ENCODE peak calls at places on chromosomes 4 and X, in eight cellular contexts. X, M, I, T, O, F, R and Y are unnamed samples. For H3K9me3, the result is how much of the 10 kb centered on the place peaks cover.

GRCh38 chr4:14667624-14668295 is 334.5 kb upstream of the CPEB2 start:
- DNase-seq in X (peak), M (no peak), I (peak), T (no peak), O (no peak), F (peak), R (no peak), Y (peak)

GRCh38 chrX:15207384-15207783 is 62.5 kb downstream of the ASB9 start:
- DNase-seq in X (no peak), M (no peak), I (no peak), T (no peak), O (no peak), F (no peak), R (no peak), Y (no peak)

GRCh38 chrX:125826774-125827451 is 339.2 kb downstream of the DCAF12L2 start:
- DNase-seq in X (no peak), M (peak), I (no peak), T (no peak), O (no peak), F (no peak), R (no peak), Y (peak)

GRCh38 chrX:38664285-38664684 is 102.9 kb downstream of the TSPAN7 start:
- DNase-seq in X (peak), M (peak), I (peak), T (no peak), O (peak), F (peak), R (no peak), Y (peak)

GRCh38 chr4:104743141-104743748 is 248.6 kb upstream of the CXXC4 start:
- DNase-seq in X (no peak), M (no peak), I (no peak), T (no peak), O (no peak), F (no peak), R (no peak), Y (no peak)

GRCh38 chrX:85906399-85906798 is 141.0 kb downstream of the CHM start:
- DNase-seq in X (no peak), M (no peak), I (no peak), T (no peak), O (no peak), F (no peak), R (no peak), Y (no peak)

GRCh38 chr4:113646456-113646809 is 115.1 kb downstream of the CAMK2D start:
- DNase-seq in X (peak), M (peak), I (no peak), T (no peak), O (peak), F (peak), R (no peak), Y (peak)

GRCh38 chrX:115650916-115651315 is 89.9 kb downstream of the PLS3 start:
- DNase-seq in X (peak), M (peak), I (peak), T (peak), O (peak), F (peak), R (peak), Y (peak)

GRCh38 chr4:100591156-100591876 is 73.5 kb upstream of the EMCN start:
- DNase-seq in X (no peak), M (no peak), I (peak), T (peak), O (no peak), F (no peak), R (peak), Y (no peak)

GRCh38 chrX:40202456-40202855 is 104.7 kb upstream of the BCOR start:
- DNase-seq in X (no peak), M (no peak), I (no peak), T (no peak), O (no peak), F (no peak), R (no peak), Y (no peak)

GRCh38 chr4:2793920-2794706 is 1.2 kb downstream of the SH3BP2 start:
- DNase-seq in X (peak), M (peak), I (no peak), T (no peak), O (peak), F (no peak), R (peak), Y (no peak)

GRCh38 chr4:150007512-150007911 is 70.7 kb upstream of the DCLK2 start:
- DNase-seq in X (peak), M (no peak), I (no peak), T (no peak), O (no peak), F (peak), R (no peak), Y (no peak)

GRCh38 chr4:157217708-157218107 is 2.8 kb upstream of the GRIA2 start:
- DNase-seq in X (peak), M (no peak), I (no peak), T (no peak), O (peak), F (peak), R (no peak), Y (peak)

GRCh38 chr4:142846105-142846728 is at the start of gene INPP4B:
- DNase-seq in X (peak), M (peak), I (peak), T (no peak), O (peak), F (peak), R (peak), Y (peak)

GRCh38 chrX:132820675-132821074 is 137.8 kb downstream of the HS6ST2 start:
- DNase-seq in X (no peak), M (no peak), I (no peak), T (no peak), O (no peak), F (no peak), R (no peak), Y (no peak)

GRCh38 chr4:153438916-153439756 is 27.0 kb upstream of the TMEM131L start:
- DNase-seq in X (no peak), M (no peak), I (no peak), T (no peak), O (no peak), F (no peak), R (no peak), Y (no peak)

GRCh38 chrX:8864151-8864550 is 63.0 kb upstream of the FAM9A start:
- DNase-seq in X (no peak), M (no peak), I (no peak), T (no peak), O (peak), F (no peak), R (no peak), Y (no peak)

GRCh38 chr4:77771566-77771965 is 47.6 kb downstream of the CNOT6L start:
- DNase-seq in X (no peak), M (no peak), I (no peak), T (no peak), O (no peak), F (no peak), R (no peak), Y (no peak)

GRCh38 chr4:173013232-173013932 is 155.2 kb upstream of the GALNT7 start:
- DNase-seq in X (peak), M (peak), I (peak), T (peak), O (peak), F (peak), R (peak), Y (peak)

GRCh38 chrX:71650333-71650969 is 16.9 kb upstream of the LOC101059915 start:
- DNase-seq in X (peak), M (no peak), I (peak), T (no peak), O (no peak), F (no peak), R (no peak), Y (no peak)

GRCh38 chr4:28225689-28226353 is 1365.2 kb downstream of the STIM2 start:
- DNase-seq in X (no peak), M (no peak), I (no peak), T (no peak), O (no peak), F (no peak), R (no peak), Y (peak)

GRCh38 chr4:153789741-153790651 is 1.1 kb upstream of the SFRP2 start:
- DNase-seq in X (no peak), M (peak), I (no peak), T (no peak), O (peak), F (no peak), R (no peak), Y (no peak)

GRCh38 chr4:2258091-2259035 is 3.5 kb downstream of the MXD4 start:
- DNase-seq in X (no peak), M (peak), I (peak), T (no peak), O (no peak), F (no peak), R (peak), Y (no peak)

GRCh38 chr4:88356771-88357170 is 21.9 kb upstream of the HERC6 start:
- DNase-seq in X (no peak), M (no peak), I (no peak), T (no peak), O (no peak), F (no peak), R (no peak), Y (no peak)

GRCh38 chr4:36187723-36188333 is 56.5 kb downstream of the ARAP2 start:
- DNase-seq in X (peak), M (peak), I (no peak), T (no peak), O (peak), F (peak), R (no peak), Y (peak)

GRCh38 chrX:17986440-17986839 is 125.3 kb upstream of the RAI2 start:
- DNase-seq in X (no peak), M (no peak), I (no peak), T (no peak), O (no peak), F (no peak), R (no peak), Y (no peak)
- H3K9me3 ChIP-seq in X (under half), M (under half), I (under half), T (under half), O (under half), F (under half), R (under half), Y (under half)

DNA sequence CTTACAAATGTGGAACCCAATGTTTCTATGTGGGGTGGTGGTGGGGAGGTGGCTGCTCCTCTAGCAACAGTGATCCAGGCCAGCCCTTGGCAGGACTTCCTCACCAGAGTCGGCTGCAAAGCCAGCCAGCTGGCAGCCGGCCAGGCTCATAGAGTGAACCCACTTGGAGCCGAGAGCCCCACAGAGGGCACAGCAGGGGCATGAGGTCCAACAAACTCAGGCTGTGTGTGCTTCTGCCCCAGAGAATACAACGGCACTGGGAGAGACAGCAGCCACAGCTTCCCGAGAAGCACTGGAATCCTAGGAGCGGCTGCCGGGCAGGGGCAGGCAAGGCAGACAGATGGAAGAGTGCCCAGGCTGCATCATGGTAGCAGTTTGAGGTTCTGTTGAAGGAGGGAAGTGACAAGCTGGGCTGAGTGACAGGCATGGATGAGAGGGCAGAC is 23.5 kb upstream of the SOWAHD start:
- DNase-seq in X (no peak), M (no peak), I (peak), T (peak), O (no peak), F (no peak), R (no peak), Y (peak)
- H3K27ac ChIP-seq in X (no peak), M (no peak), I (no peak), T (no peak), O (no peak), F (no peak), R (no peak), Y (no peak)

DNA sequence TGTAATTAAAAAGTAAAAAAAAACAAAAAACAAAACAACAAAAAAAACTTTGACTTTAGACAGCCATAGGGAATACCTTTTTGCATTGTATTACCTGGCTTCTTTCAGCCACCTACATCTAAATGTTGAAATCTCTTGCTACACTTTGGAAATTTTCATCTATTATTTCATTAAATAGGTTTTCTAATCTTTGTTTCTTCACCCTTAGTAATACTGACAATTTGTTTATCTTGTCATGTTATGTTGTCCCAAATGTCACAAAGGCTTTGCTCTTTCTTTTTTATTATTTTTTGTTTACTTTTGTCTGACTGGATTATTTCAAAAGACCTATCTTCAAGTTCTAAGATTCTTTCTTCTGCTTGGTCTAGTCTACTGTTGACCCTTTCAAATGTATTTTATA is 7.5 kb downstream of the PF4 start:
- DNase-seq in X (no peak), M (no peak), I (no peak), T (no peak), O (no peak), F (no peak), R (no peak), Y (no peak)
- H3K9me3 ChIP-seq in X (under half), M (under half), I (under half), T (under half), O (under half), F (under half), R (under half), Y (under half)

GRCh38 chr4:139815646-139816601 is 150.3 kb downstream of the MGST2 start:
- DNase-seq in X (peak), M (peak), I (peak), T (no peak), O (peak), F (peak), R (peak), Y (peak)
- H3K27ac ChIP-seq in X (no peak), M (peak), I (peak), T (peak), O (peak), F (peak), R (peak), Y (no peak)

DNA sequence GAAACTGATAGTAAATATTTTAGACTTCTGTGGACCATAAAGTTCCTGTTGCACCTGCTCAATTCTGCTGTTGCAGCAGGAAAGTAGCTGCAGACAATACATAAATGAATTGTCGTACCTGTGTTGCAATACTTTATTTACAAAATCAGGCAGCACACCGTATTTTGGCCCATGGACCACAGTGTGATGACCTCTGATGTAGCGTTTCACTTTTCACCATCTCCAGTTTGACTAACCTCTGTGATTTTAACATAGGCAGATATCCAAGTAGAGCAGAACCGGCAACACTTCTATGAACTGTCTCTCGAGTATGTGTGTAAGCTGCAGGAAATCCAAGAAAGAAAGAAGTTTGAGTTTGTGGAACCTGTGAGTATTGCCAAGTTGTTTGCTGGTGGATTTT is 132.7 kb downstream of the ARHGAP10 start:
- DNase-seq in X (no peak), M (no peak), I (no peak), T (no peak), O (no peak), F (no peak), R (no peak), Y (no peak)
- H3K9me3 ChIP-seq in X (under half), M (under half), I (under half), T (under half), O (under half), F (under half), R (under half), Y (under half)

GRCh38 chr4:176919631-176920030 is 126.9 kb upstream of the VEGFC start:
- DNase-seq in X (no peak), M (no peak), I (no peak), T (no peak), O (no peak), F (no peak), R (no peak), Y (no peak)
- H3K27ac ChIP-seq in X (no peak), M (no peak), I (no peak), T (no peak), O (no peak), F (no peak), R (no peak), Y (no peak)

GRCh38 chr4:373062-373839 is 35.6 kb downstream of the ZNF141 start:
- DNase-seq in X (no peak), M (no peak), I (no peak), T (no peak), O (no peak), F (no peak), R (no peak), Y (no peak)
- H3K9me3 ChIP-seq in X (half or more), M (half or more), I (under half), T (under half), O (half or more), F (under half), R (under half), Y (half or more)

GRCh38 chr4:184805462-184806245 is 20.1 kb downstream of the ACSL1 start:
- DNase-seq in X (no peak), M (peak), I (no peak), T (peak), O (no peak), F (no peak), R (no peak), Y (no peak)

GRCh38 chr4:184804621-184805020 is 21.1 kb downstream of the ACSL1 start:
- DNase-seq in X (no peak), M (no peak), I (no peak), T (no peak), O (no peak), F (no peak), R (no peak), Y (no peak)

GRCh38 chr4:184807261-184807660 is 18.5 kb downstream of the ACSL1 start:
- DNase-seq in X (no peak), M (no peak), I (no peak), T (no peak), O (no peak), F (peak), R (no peak), Y (no peak)

GRCh38 chr4:184806711-184807110 is 19.1 kb downstream of the ACSL1 start:
- DNase-seq in X (no peak), M (no peak), I (no peak), T (no peak), O (no peak), F (no peak), R (no peak), Y (no peak)

DNA sequence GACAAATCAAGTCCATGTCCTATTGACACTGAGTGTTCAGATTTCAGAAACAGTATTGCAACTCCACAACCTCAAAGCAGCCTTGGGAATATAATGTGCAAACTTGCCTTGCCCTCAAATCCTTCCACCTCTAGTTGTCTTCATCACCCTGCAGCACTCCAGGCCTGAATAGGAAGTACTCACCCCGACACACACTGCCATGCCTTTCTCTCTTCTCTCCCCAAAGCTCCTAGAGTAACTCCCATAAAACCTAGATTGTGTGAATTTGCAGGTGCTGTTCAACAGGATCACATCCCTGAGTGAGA is 19.6 kb downstream of the ACSL1 start:
- DNase-seq in X (no peak), M (no peak), I (no peak), T (no peak), O (no peak), F (no peak), R (no peak), Y (no peak)
- H3K27ac ChIP-seq in X (peak), M (no peak), I (no peak), T (peak), O (no peak), F (no peak), R (no peak), Y (no peak)

DNA sequence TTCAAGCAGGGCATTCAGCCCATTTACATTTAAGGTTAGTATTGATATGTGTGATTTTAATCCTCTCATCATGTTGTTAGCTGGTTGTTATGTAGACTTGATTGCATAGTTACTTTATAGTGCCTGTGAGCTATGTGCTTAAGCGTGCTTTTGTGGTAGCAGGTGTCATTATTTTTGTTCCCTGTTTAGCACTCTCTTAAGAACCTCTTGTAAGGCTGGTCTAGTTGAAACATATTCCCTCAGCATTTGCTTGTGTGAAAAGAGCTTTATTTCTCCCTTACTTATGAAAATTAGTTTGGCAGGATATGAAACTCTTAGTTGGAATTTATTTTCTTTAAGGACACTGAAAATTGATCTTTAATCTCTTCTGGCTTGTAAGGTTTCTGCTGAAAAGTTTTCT is 326.1 kb downstream of the SH3BGRL start:
- DNase-seq in X (no peak), M (no peak), I (no peak), T (no peak), O (no peak), F (no peak), R (no peak), Y (no peak)
- H3K9me3 ChIP-seq in X (under half), M (under half), I (under half), T (under half), O (under half), F (under half), R (under half), Y (under half)